ENCODE peak calls at places on chromosomes 11 and 22, in nine cellular contexts. L, D, G, Z, F, J, V, N and E are unnamed samples.

GRCh38 chr11:130796828-130797227 is 119.5 kb downstream of the SNX19 start:
- DNase-seq in F (no peak), V (no peak), D (no peak), Z (no peak), G (no peak), J (no peak), L (no peak), N (no peak), E (no peak)

GRCh38 chr22:23652286-23652685 is 20.2 kb upstream of the DRICH1 start:
- DNase-seq in G (no peak), L (no peak), N (no peak), J (no peak), V (no peak), D (no peak), Z (no peak), F (no peak), E (no peak)

GRCh38 chr11:120004723-120005122 is 133.2 kb downstream of the TRIM29 start:
- DNase-seq in Z (no peak), D (no peak), V (no peak), J (no peak), N (no peak), G (no peak), L (no peak), F (no peak), E (no peak)

GRCh38 chr11:11816511-11817319 is 25.1 kb upstream of the USP47 start:
- DNase-seq in L (no peak), F (no peak), G (no peak), V (no peak), J (no peak), D (no peak), N (no peak), Z (no peak), E (no peak)

GRCh38 chr11:1194977-1195689 is 27.7 kb upstream of the MUC5B start:
- DNase-seq in J (no peak), L (no peak), G (peak; percentile 26), N (peak; percentile 62), V (no peak), D (no peak), F (no peak), Z (no peak), E (peak; percentile 6)

GRCh38 chr11:44748606-44749005 is 21.8 kb downstream of the TSPAN18 start:
- DNase-seq in Z (no peak), V (no peak), G (no peak), L (no peak), N (no peak), J (no peak), D (no peak), F (no peak), E (no peak)

GRCh38 chr11:57560146-57560545 is 7.3 kb downstream of the UBE2L6 start:
- DNase-seq in J (no peak), L (no peak), Z (no peak), D (no peak), V (no peak), F (no peak), G (no peak), N (no peak), E (no peak)

GRCh38 chr11:134592391-134592990 is 180.4 kb upstream of the B3GAT1 start:
- DNase-seq in J (no peak), F (no peak), D (no peak), N (no peak), Z (no peak), L (no peak), G (peak; percentile 44), V (no peak), E (peak; percentile 34)

GRCh38 chr11:95257596-95257995 is 26.6 kb upstream of the SESN3 start:
- DNase-seq in Z (no peak), J (no peak), D (no peak), G (no peak), F (no peak), N (no peak), V (no peak), L (no peak), E (no peak)

GRCh38 chr22:18024276-18024939 is at the start of gene MICAL3:
- DNase-seq in V (no peak), Z (peak; percentile 63), G (peak; percentile 69), F (no peak), J (no peak), D (no peak), L (peak; percentile 52), N (no peak), E (peak; percentile 63)

GRCh38 chr11:117256573-117256972 is 24.1 kb downstream of the RNF214 start:
- DNase-seq in N (no peak), V (no peak), Z (no peak), F (no peak), L (no peak), D (no peak), J (no peak), G (no peak), E (no peak)

GRCh38 chr22:36212896-36213295 is 11.3 kb upstream of the APOL4 start:
- DNase-seq in G (no peak), V (no peak), D (no peak), J (no peak), N (no peak), Z (no peak), F (no peak), L (no peak), E (no peak)

GRCh38 chr11:77073328-77074001 is 6.7 kb downstream of the CAPN5 start:
- DNase-seq in D (no peak), N (peak; percentile 90), G (peak; percentile 77), J (peak; percentile 79), F (peak; percentile 80), V (no peak), L (no peak), Z (peak; percentile 85), E (peak; percentile 94)

GRCh38 chr22:17980638-17981051 is 43.7 kb downstream of the MICAL3 start:
- DNase-seq in L (peak; percentile 20), N (peak; percentile 79), G (peak; percentile 48), F (no peak), J (no peak), D (no peak), V (no peak), Z (peak; percentile 51), E (peak; percentile 76)

GRCh38 chr22:44738347-44738715 is 14.0 kb upstream of the ARHGAP8 start:
- DNase-seq in Z (no peak), F (no peak), L (no peak), D (no peak), V (no peak), J (no peak), G (peak; percentile 70), N (peak; percentile 57), E (no peak)

GRCh38 chr11:114295676-114296081 is 520 bp upstream of the NNMT start:
- DNase-seq in J (no peak), G (no peak), L (no peak), V (no peak), Z (no peak), N (no peak), F (no peak), D (no peak), E (no peak)

GRCh38 chr22:20550851-20551744 is 43.7 kb downstream of the MED15 start:
- DNase-seq in G (no peak), F (no peak), D (no peak), L (peak; percentile 56), J (no peak), V (no peak), N (no peak), Z (peak; percentile 57), E (peak; percentile 80)

GRCh38 chr11:17613983-17614382 is 66.9 kb downstream of the OTOG start:
- DNase-seq in F (no peak), G (no peak), N (peak; percentile 18), L (no peak), D (no peak), J (no peak), Z (no peak), V (no peak), E (no peak)

GRCh38 chr11:5620606-5621521 is 3.9 kb upstream of the TRIM34 start:
- DNase-seq in G (no peak), F (peak; percentile 78), Z (no peak), D (no peak), N (no peak), L (no peak), J (peak; percentile 78), V (no peak), E (no peak)

GRCh38 chr11:70456921-70457532 is 58.7 kb downstream of the CTTN start:
- DNase-seq in D (no peak), L (no peak), J (no peak), V (no peak), F (no peak), Z (no peak), N (no peak), G (no peak), E (no peak)

GRCh38 chr11:28773606-28774005 is 665.4 kb downstream of the METTL15 start:
- DNase-seq in L (no peak), V (no peak), F (no peak), J (no peak), Z (no peak), G (no peak), D (no peak), N (no peak), E (no peak)

GRCh38 chr11:35116762-35117588 is 22.0 kb upstream of the CD44 start:
- DNase-seq in Z (no peak), D (no peak), J (peak; percentile 71), V (no peak), N (no peak), L (no peak), G (no peak), F (peak; percentile 54), E (no peak)

GRCh38 chr22:35850831-35851230 is 133.2 kb downstream of the APOL5 start:
- DNase-seq in J (no peak), L (no peak), Z (no peak), N (no peak), D (no peak), V (no peak), F (no peak), G (no peak), E (no peak)

GRCh38 chr11:47711816-47712215 is 3.4 kb downstream of the AGBL2 start:
- DNase-seq in J (no peak), L (no peak), D (no peak), V (no peak), G (no peak), F (no peak), N (no peak), Z (no peak), E (peak; percentile 62)